ENCODE peak calls at places on chromosome 18, in seven cellular contexts. One of them, this sample, is unnamed.

GRCh38 chr18:46555724-46556123 is 101.3 kb downstream of the LOXHD1 start:
- DNase-seq in stimulated activated CD4-positive, alpha-beta T cell treated with anti-CD3 and anti-CD28 coated beads, Interleukin-15, amount 100 ng/mL, for 48 hours: no peak
- DNase-seq in left colon: no peak
- DNase-seq in cardiac muscle cell: peak; percentile 77
- DNase-seq in HFFc6: no peak
- DNase-seq in foreskin fibroblast: no peak
- DNase-seq in IMR-90: peak; percentile 3
- DNase-seq in this sample: peak; percentile 55

GRCh38 chr18:48929951-48930713 is 20.6 kb downstream of the SMAD7 start:
- DNase-seq in stimulated activated CD4-positive, alpha-beta T cell treated with anti-CD3 and anti-CD28 coated beads, Interleukin-15, amount 100 ng/mL, for 48 hours: no peak
- DNase-seq in left colon: peak; percentile 90
- DNase-seq in cardiac muscle cell: peak; percentile 68
- DNase-seq in HFFc6: peak; percentile 82
- DNase-seq in foreskin fibroblast: peak; percentile 65
- DNase-seq in IMR-90: peak; percentile 81
- DNase-seq in this sample: no peak

GRCh38 chr18:48546411-48546810 is 7.6 kb downstream of the CTIF start:
- DNase-seq in stimulated activated CD4-positive, alpha-beta T cell treated with anti-CD3 and anti-CD28 coated beads, Interleukin-15, amount 100 ng/mL, for 48 hours: no peak
- DNase-seq in left colon: no peak
- DNase-seq in cardiac muscle cell: no peak
- DNase-seq in HFFc6: peak; percentile 65
- DNase-seq in foreskin fibroblast: no peak
- DNase-seq in IMR-90: peak; percentile 81
- DNase-seq in this sample: no peak

GRCh38 chr18:9746958-9747357 is 38.9 kb downstream of the RAB31 start:
- DNase-seq in stimulated activated CD4-positive, alpha-beta T cell treated with anti-CD3 and anti-CD28 coated beads, Interleukin-15, amount 100 ng/mL, for 48 hours: no peak
- DNase-seq in left colon: no peak
- DNase-seq in cardiac muscle cell: no peak
- DNase-seq in HFFc6: no peak
- DNase-seq in foreskin fibroblast: no peak
- DNase-seq in IMR-90: no peak
- DNase-seq in this sample: no peak

GRCh38 chr18:7388752-7389151 is 157.9 kb downstream of the LRRC30 start:
- DNase-seq in stimulated activated CD4-positive, alpha-beta T cell treated with anti-CD3 and anti-CD28 coated beads, Interleukin-15, amount 100 ng/mL, for 48 hours: no peak
- DNase-seq in left colon: no peak
- DNase-seq in cardiac muscle cell: no peak
- DNase-seq in HFFc6: no peak
- DNase-seq in foreskin fibroblast: no peak
- DNase-seq in IMR-90: no peak
- DNase-seq in this sample: no peak

GRCh38 chr18:26460449-26461091 is 87.8 kb downstream of the KCTD1 start:
- DNase-seq in stimulated activated CD4-positive, alpha-beta T cell treated with anti-CD3 and anti-CD28 coated beads, Interleukin-15, amount 100 ng/mL, for 48 hours: no peak
- DNase-seq in left colon: no peak
- DNase-seq in cardiac muscle cell: peak; percentile 44
- DNase-seq in HFFc6: peak; percentile 17
- DNase-seq in foreskin fibroblast: peak; percentile 62
- DNase-seq in IMR-90: peak; percentile 38
- DNase-seq in this sample: no peak

GRCh38 chr18:55485666-55486065 is 102.3 kb downstream of the TCF4 start:
- DNase-seq in stimulated activated CD4-positive, alpha-beta T cell treated with anti-CD3 and anti-CD28 coated beads, Interleukin-15, amount 100 ng/mL, for 48 hours: no peak
- DNase-seq in left colon: no peak
- DNase-seq in cardiac muscle cell: no peak
- DNase-seq in HFFc6: peak; percentile 43
- DNase-seq in foreskin fibroblast: peak; percentile 77
- DNase-seq in IMR-90: peak; percentile 77
- DNase-seq in this sample: no peak

GRCh38 chr18:48866028-48866733 is 84.6 kb downstream of the SMAD7 start:
- DNase-seq in stimulated activated CD4-positive, alpha-beta T cell treated with anti-CD3 and anti-CD28 coated beads, Interleukin-15, amount 100 ng/mL, for 48 hours: no peak
- DNase-seq in left colon: peak; percentile 47
- DNase-seq in cardiac muscle cell: no peak
- DNase-seq in HFFc6: no peak
- DNase-seq in foreskin fibroblast: peak; percentile 91
- DNase-seq in IMR-90: peak; percentile 85
- DNase-seq in this sample: no peak

GRCh38 chr18:27769152-27769551 is 407.8 kb downstream of the CDH2 start:
- DNase-seq in stimulated activated CD4-positive, alpha-beta T cell treated with anti-CD3 and anti-CD28 coated beads, Interleukin-15, amount 100 ng/mL, for 48 hours: no peak
- DNase-seq in left colon: no peak
- DNase-seq in cardiac muscle cell: no peak
- DNase-seq in HFFc6: no peak
- DNase-seq in foreskin fibroblast: no peak
- DNase-seq in IMR-90: no peak
- DNase-seq in this sample: no peak

GRCh38 chr18:75363446-75364225 is 63.9 kb downstream of the SMIM21 start:
- DNase-seq in stimulated activated CD4-positive, alpha-beta T cell treated with anti-CD3 and anti-CD28 coated beads, Interleukin-15, amount 100 ng/mL, for 48 hours: no peak
- DNase-seq in left colon: no peak
- DNase-seq in cardiac muscle cell: no peak
- DNase-seq in HFFc6: no peak
- DNase-seq in foreskin fibroblast: no peak
- DNase-seq in IMR-90: no peak
- DNase-seq in this sample: no peak

GRCh38 chr18:12278765-12279682 is 24.9 kb downstream of the CIDEA start:
- DNase-seq in stimulated activated CD4-positive, alpha-beta T cell treated with anti-CD3 and anti-CD28 coated beads, Interleukin-15, amount 100 ng/mL, for 48 hours: no peak
- DNase-seq in left colon: peak; percentile 82
- DNase-seq in cardiac muscle cell: peak; percentile 98
- DNase-seq in HFFc6: peak; percentile 94
- DNase-seq in foreskin fibroblast: peak; percentile 99
- DNase-seq in IMR-90: peak; percentile 98
- DNase-seq in this sample: no peak

GRCh38 chr18:78814321-78814720 is 165.3 kb upstream of the SALL3 start:
- DNase-seq in stimulated activated CD4-positive, alpha-beta T cell treated with anti-CD3 and anti-CD28 coated beads, Interleukin-15, amount 100 ng/mL, for 48 hours: no peak
- DNase-seq in left colon: no peak
- DNase-seq in cardiac muscle cell: no peak
- DNase-seq in HFFc6: no peak
- DNase-seq in foreskin fibroblast: no peak
- DNase-seq in IMR-90: no peak
- DNase-seq in this sample: no peak

GRCh38 chr18:49926076-49926745 is 112.9 kb upstream of the ACAA2 start:
- DNase-seq in stimulated activated CD4-positive, alpha-beta T cell treated with anti-CD3 and anti-CD28 coated beads, Interleukin-15, amount 100 ng/mL, for 48 hours: no peak
- DNase-seq in left colon: no peak
- DNase-seq in cardiac muscle cell: no peak
- DNase-seq in HFFc6: no peak
- DNase-seq in foreskin fibroblast: no peak
- DNase-seq in IMR-90: no peak
- DNase-seq in this sample: no peak

GRCh38 chr18:48750485-48751175 is 200.1 kb downstream of the SMAD7 start:
- DNase-seq in stimulated activated CD4-positive, alpha-beta T cell treated with anti-CD3 and anti-CD28 coated beads, Interleukin-15, amount 100 ng/mL, for 48 hours: no peak
- DNase-seq in left colon: no peak
- DNase-seq in cardiac muscle cell: no peak
- DNase-seq in HFFc6: no peak
- DNase-seq in foreskin fibroblast: no peak
- DNase-seq in IMR-90: no peak
- DNase-seq in this sample: no peak

GRCh38 chr18:58049000-58049688 is 5.1 kb downstream of the NEDD4L start:
- DNase-seq in stimulated activated CD4-positive, alpha-beta T cell treated with anti-CD3 and anti-CD28 coated beads, Interleukin-15, amount 100 ng/mL, for 48 hours: no peak
- DNase-seq in left colon: no peak
- DNase-seq in cardiac muscle cell: no peak
- DNase-seq in HFFc6: no peak
- DNase-seq in foreskin fibroblast: no peak
- DNase-seq in IMR-90: no peak
- DNase-seq in this sample: no peak

This sample was measured in GM12892.